ENCODE peak calls at places on chromosomes 2 and 18, in five cellular contexts. Y is tibial nerve, K is right lobe of liver, N is adrenal gland, M is breast epithelium. F is an unnamed sample.

GRCh38 chr2:240422683-240423329 is 12.7 kb upstream of the GPC1 start:
- DNase-seq in Y (no peak), K (peak; percentile 30), N (no peak), M (no peak), F (no peak)

GRCh38 chr2:41966920-41967319 is 80.9 kb upstream of the PKDCC start:
- DNase-seq in Y (peak; percentile 67), K (no peak), N (no peak), M (no peak), F (no peak)

GRCh38 chr2:58571181-58571852 is 330.2 kb upstream of the FANCL start:
- DNase-seq in Y (peak; percentile 8), K (no peak), N (peak; percentile 22), M (no peak), F (no peak)

GRCh38 chr2:191574232-191574631 is 103.7 kb upstream of the NABP1 start:
- DNase-seq in Y (no peak), K (no peak), N (no peak), M (no peak), F (no peak)

GRCh38 chr18:811192-812122 is 585 bp downstream of the YES1 start:
- DNase-seq in Y (no peak), K (peak; percentile 66), N (no peak), M (peak; percentile 60), F (no peak)

GRCh38 chr2:156483741-156484173 is 47.6 kb downstream of the GPD2 start:
- DNase-seq in Y (no peak), K (no peak), N (no peak), M (no peak), F (no peak)

GRCh38 chr18:55419939-55420664 is 167.9 kb downstream of the TCF4 start:
- DNase-seq in Y (no peak), K (no peak), N (no peak), M (no peak), F (no peak)

GRCh38 chr2:231670892-231671616 is 37.3 kb upstream of the PTMA start:
- DNase-seq in Y (no peak), K (no peak), N (no peak), M (no peak), F (no peak)

GRCh38 chr2:112811841-112812306 is 24.7 kb downstream of the IL1B start:
- DNase-seq in Y (no peak), K (no peak), N (no peak), M (no peak), F (no peak)

GRCh38 chr18:30454920-30455319 is 587.6 kb downstream of the DSC3 start:
- DNase-seq in Y (no peak), K (no peak), N (no peak), M (no peak), F (no peak)

GRCh38 chr2:107290041-107290440 is 404.1 kb upstream of the ST6GAL2 start:
- DNase-seq in Y (no peak), K (no peak), N (no peak), M (no peak), F (no peak)

GRCh38 chr2:38406597-38407110 is 29.6 kb upstream of the ATL2 start:
- DNase-seq in Y (peak; percentile 35), K (peak; percentile 74), N (peak; percentile 49), M (no peak), F (no peak)

GRCh38 chr2:86633094-86633740 is 9.6 kb upstream of the RNF103 start:
- DNase-seq in Y (no peak), K (peak; percentile 52), N (no peak), M (no peak), F (no peak)

GRCh38 chr2:47309952-47310800 is 92.8 kb upstream of the MSH2 start:
- DNase-seq in Y (no peak), K (no peak), N (no peak), M (no peak), F (no peak)

GRCh38 chr18:468841-469796 is 31.4 kb downstream of the COLEC12 start:
- DNase-seq in Y (no peak), K (no peak), N (no peak), M (no peak), F (no peak)

GRCh38 chr2:132038179-132038882 is 123.4 kb downstream of the ANKRD30BL start:
- DNase-seq in Y (no peak), K (no peak), N (no peak), M (no peak), F (no peak)

GRCh38 chr2:122643725-122644329 is 888.4 kb downstream of the TSN start:
- DNase-seq in Y (no peak), K (no peak), N (peak; percentile 46), M (no peak), F (no peak)

GRCh38 chr2:173884403-173884802 is 80.8 kb downstream of the SP3 start:
- DNase-seq in Y (peak; percentile 43), K (peak; percentile 72), N (peak; percentile 38), M (peak; percentile 56), F (no peak)

GRCh38 chr2:20491739-20492531 is 45.1 kb downstream of the RHOB start:
- DNase-seq in Y (no peak), K (no peak), N (peak; percentile 70), M (no peak), F (no peak)

GRCh38 chr2:181466661-181467576 is 9.7 kb downstream of the ITGA4 start:
- DNase-seq in Y (peak; percentile 82), K (peak; percentile 62), N (peak; percentile 52), M (peak; percentile 56), F (no peak)

GRCh38 chr2:109369671-109370191 is 240.7 kb downstream of the SH3RF3 start:
- DNase-seq in Y (no peak), K (peak; percentile 20), N (no peak), M (no peak), F (no peak)

GRCh38 chr2:210366675-210367080 is 51.7 kb upstream of the MYL1 start:
- DNase-seq in Y (no peak), K (no peak), N (no peak), M (no peak), F (no peak)

GRCh38 chr18:67661555-67661954 is 145.0 kb upstream of the DSEL start:
- DNase-seq in Y (no peak), K (no peak), N (no peak), M (no peak), F (no peak)

DNA sequence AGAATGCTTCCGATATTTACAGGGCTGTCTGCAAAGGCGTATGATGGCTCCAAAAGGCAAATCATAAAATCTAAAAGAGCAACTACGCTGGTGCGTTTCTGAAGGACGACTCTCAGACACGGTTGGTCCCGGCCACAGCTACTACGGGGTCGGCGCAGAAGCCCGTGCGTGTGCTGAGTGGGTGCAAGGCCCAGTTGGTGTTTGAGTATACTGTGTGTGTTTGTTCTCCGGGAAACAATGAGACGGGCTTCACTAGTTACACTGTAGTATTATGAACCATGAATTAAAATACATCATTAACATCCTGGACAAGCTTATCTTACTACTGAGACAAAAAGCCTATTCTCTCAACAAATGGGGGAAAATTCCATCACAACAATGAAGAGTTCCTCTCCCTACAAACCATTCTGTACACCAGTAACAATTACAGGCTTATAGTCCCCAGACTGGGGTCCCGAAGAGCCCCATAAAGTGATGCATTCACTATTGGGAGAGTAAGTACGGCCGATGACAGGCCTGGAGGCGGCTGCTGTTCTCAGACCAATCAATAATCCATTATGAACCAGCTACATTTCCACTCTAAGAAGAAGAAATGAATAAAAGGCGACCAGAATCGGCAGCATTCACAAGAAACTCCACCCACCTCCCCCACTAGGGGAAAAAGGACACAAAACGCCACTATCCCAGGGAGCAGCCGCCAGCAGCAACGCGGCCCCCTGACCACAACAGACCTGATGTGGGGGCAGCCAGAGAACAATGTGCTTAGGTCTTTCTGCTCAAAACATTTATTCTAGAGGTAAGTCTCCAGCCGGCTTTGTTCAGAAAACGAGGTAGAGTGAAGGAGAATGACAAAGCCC is 43.3 kb downstream of the ZNF516 start:
- DNase-seq in Y (no peak), K (no peak), N (no peak), M (no peak), F (no peak)
- H3K4me1 ChIP-seq in Y (peaks cover 85% of the 10 kb centered on the region), K (no peaks in the 10 kb centered on the region), N (peaks cover 79% of the 10 kb centered on the region), M (peaks cover 4% of the 10 kb centered on the region), F (peaks cover 92% of the 10 kb centered on the region)

GRCh38 chr18:7566587-7567486 is at the start of gene PTPRM:
- DNase-seq in Y (peak; percentile 80), K (peak; percentile 91), N (peak; percentile 87), M (peak; percentile 78), F (peak; percentile 95)
- TF ChIP-seq POLR2A in Y (peak; percentile 75), K (peak; percentile 92), N (peak; percentile 64), M (no peak), F (peak; percentile 59)

GRCh38 chr18:12421732-12422131 is 14.0 kb downstream of the PRELID3A start:
- DNase-seq in Y (no peak), K (no peak), N (no peak), M (no peak), F (no peak)
- H3K27ac ChIP-seq in Y (no peak overlapping the region), K (no peak overlapping the region), N (no peak overlapping the region), M (no peak overlapping the region), F (no peak overlapping the region)

DNA sequence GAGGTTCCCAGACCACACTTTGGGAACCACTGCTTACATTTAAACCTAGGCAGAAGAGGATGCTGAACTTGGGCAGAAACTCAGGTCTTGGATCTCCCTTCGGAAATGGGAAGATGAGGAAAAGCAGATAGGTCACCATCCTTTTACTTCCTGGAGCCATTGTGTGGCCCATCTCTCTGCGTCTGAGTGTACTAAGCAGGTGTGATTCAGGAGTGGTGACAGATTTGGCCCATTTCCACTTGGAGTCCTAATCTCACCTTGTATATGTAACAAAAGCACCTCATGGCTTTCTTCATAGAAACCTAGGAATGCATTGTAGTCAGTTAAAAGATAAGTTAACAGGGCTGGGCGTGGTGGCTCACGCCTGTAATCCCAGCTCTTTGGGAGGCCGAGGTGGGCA is 71.0 kb downstream of the PRKCE start:
- DNase-seq in Y (no peak), K (no peak), N (no peak), M (no peak), F (no peak)
- H3K4me1 ChIP-seq in Y (peaks cover 29% of the 10 kb centered on the region), K (no peaks in the 10 kb centered on the region), N (peaks cover 20% of the 10 kb centered on the region), M (no peaks in the 10 kb centered on the region), F (peaks cover 35% of the 10 kb centered on the region)

GRCh38 chr18:32019251-32019943 is 772 bp downstream of the RNF125 start:
- DNase-seq in Y (peak; percentile 6), K (peak; percentile 92), N (peak; percentile 30), M (peak; percentile 52), F (no peak)

GRCh38 chr18:32021756-32022564 is 3.3 kb downstream of the RNF125 start:
- DNase-seq in Y (no peak), K (no peak), N (no peak), M (no peak), F (no peak)

DNA sequence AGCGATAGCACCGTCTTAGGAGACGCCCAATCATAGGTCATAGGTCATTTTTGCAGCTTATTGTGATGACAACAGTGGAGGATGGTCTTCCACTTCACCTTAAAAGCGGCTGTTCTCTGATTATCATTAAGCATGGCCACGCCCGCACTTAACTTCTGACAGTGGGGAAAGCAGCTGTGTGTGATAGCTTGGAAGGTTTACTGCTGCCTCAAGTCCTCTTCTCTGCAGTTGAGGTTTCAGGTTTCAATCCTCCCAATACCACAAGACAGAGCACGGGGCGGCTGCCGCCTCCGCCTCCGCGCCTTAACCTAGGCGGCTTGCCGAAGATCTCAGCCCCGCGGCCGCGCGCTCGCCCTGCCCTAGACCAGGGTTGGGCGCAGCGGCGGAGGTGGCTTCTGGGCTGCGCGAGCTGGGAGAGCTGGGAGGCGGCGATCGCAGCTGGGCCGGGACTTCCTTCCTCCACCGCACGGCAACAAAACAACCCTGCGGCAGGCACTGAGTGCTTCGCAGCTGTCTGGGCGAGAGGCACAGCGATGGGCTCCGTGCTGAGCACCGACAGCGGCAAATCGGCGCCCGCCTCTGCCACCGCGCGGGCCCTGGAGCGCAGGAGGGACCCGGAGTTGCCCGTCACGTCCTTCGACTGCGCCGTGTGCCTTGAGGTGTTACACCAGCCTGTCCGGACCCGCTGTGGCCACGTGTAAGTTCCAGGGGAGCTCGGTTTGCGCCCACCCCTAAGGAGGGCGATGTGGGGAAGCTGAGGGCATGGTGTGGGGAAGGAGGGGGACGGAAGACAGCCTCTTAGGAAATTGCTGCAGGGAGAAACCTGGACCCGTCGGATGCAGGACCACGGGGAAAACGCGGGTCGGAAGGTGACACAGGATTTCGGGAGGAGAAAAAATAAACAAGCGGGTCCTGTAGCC is at the start of gene RNF125:
- DNase-seq in Y (peak; percentile 58), K (peak; percentile 80), N (peak; percentile 69), M (peak; percentile 80), F (peak; percentile 93)
- TF ChIP-seq POLR2A in Y (no peak), K (peak; percentile 61), N (peak; percentile 22), M (peak; percentile 11), F (no peak)

F was measured in esophagus muscularis mucosa.